ENCODE peak calls at places on chromosomes 16 and 17, in four cellular contexts. M is GM12878, I is HepG2, Y is K562. X is an unnamed sample.

GRCh38 chr17:21530311-21530710 is 154.2 kb downstream of the KCNJ12 start:
- DNase-seq in M (no peak), I (no peak), Y (no peak), X (no peak)

GRCh38 chr16:14070877-14071575 is at the start of gene MRTFB:
- DNase-seq in M (peak), I (peak), Y (peak), X (peak)

GRCh38 chr17:32123782-32124181 is 18.5 kb upstream of the RHOT1 start:
- DNase-seq in M (no peak), I (no peak), Y (no peak), X (no peak)

GRCh38 chr17:45423936-45424335 is 8.7 kb downstream of the ARHGAP27 start:
- DNase-seq in M (no peak), I (no peak), Y (no peak), X (no peak)

GRCh38 chr17:5780476-5780875 is 196.2 kb upstream of the NLRP1 start:
- DNase-seq in M (no peak), I (no peak), Y (peak), X (no peak)

GRCh38 chr17:49443862-49444261 is 29.2 kb upstream of the PHB1 start:
- DNase-seq in M (no peak), I (peak), Y (no peak), X (no peak)

GRCh38 chr17:65975878-65976277 is 216.1 kb downstream of the CEP112 start:
- DNase-seq in M (no peak), I (no peak), Y (no peak), X (no peak)

GRCh38 chr16:57061084-57061905 is 31.1 kb upstream of the CPNE2 start:
- DNase-seq in M (no peak), I (peak), Y (no peak), X (peak)

GRCh38 chr17:46733837-46734516 is 84.5 kb downstream of the WNT3 start:
- DNase-seq in M (no peak), I (no peak), Y (no peak), X (no peak)

GRCh38 chr17:57406131-57406980 is 150.0 kb downstream of the MSI2 start:
- DNase-seq in M (no peak), I (peak), Y (peak), X (no peak)

GRCh38 chr17:31490991-31491793 is 99.7 kb downstream of the RAB11FIP4 start:
- DNase-seq in M (peak), I (no peak), Y (no peak), X (no peak)

GRCh38 chr16:68298312-68298711 is 12.4 kb downstream of the SLC7A6OS start:
- DNase-seq in M (no peak), I (no peak), Y (no peak), X (no peak)

GRCh38 chr17:45925311-45925710 is 31.0 kb downstream of the MAPT start:
- DNase-seq in M (no peak), I (no peak), Y (no peak), X (no peak)

GRCh38 chr16:35207059-35207999 is 1747.9 kb downstream of the TP53TG3F start:
- DNase-seq in M (no peak), I (no peak), Y (peak), X (peak)

GRCh38 chr17:29469251-29469650 is 79.1 kb downstream of the TAOK1 start:
- DNase-seq in M (no peak), I (no peak), Y (no peak), X (no peak)
- TF ChIP-seq MXI1 in M (no peak), I (no peak), Y (no peak), X (no peak)

GRCh38 chr17:2689411-2690164 is 22.0 kb downstream of the CLUH start:
- DNase-seq in M (no peak), I (no peak), Y (no peak), X (peak)

GRCh38 chr17:2691965-2692780 is 19.4 kb downstream of the CLUH start:
- DNase-seq in M (no peak), I (no peak), Y (no peak), X (peak)

GRCh38 chr17:2688351-2689342 is 22.9 kb downstream of the CLUH start:
- DNase-seq in M (no peak), I (peak), Y (no peak), X (peak)

GRCh38 chr17:2691069-2691871 is 20.3 kb downstream of the CLUH start:
- DNase-seq in M (no peak), I (no peak), Y (no peak), X (no peak)

DNA sequence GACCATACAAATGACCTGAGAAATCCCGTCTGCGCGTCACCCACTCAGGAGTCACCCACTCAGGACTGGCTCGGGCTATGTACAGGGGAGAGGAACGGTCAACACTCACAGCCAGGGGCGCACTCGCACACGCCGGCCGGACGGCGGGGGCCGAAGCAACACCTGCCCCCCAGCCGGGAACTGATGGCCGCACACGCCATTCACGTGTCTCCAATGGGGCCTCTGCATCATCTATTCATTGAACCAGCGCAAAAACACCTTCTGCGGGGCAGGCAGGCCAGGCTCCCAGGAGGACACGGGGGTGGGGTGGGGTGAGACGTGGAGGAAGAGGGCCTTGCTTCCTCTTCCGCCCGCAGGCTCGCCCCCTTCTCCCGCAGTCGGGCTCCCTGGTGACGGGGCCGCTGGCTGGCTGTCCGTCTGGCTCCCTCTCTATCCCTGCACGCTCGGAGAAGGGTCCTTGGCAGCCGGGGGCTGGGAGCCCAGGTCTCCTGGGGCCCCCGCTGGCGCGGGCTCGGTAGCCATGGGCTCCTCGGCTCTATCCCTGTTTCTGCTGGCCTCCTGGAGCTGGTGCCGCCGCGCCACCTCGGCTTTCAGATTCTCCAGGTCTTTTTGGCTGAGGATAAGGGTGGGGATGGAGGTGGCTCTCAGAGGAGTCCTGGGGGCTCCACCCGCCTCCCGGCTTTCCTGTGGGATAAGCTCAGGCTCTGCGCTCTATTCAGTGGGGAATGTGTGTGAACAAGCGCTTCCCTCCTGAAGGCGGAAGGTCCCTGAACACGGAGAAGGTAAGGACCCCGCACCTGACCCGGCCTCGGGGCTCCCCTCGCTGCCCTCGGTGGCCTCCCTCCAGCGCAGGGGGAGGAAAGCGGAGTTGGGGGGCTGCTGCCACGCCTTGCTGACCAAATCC is 21.1 kb downstream of the CLUH start:
- DNase-seq in M (no peak), I (no peak), Y (no peak), X (peak)
- TF ChIP-seq CHD2 in M (no peak), I (no peak), Y (no peak), X (no peak)

GRCh38 chr17:7897773-7898172 is 9.2 kb downstream of the CHD3 start:
- DNase-seq in M (no peak), I (peak), Y (peak), X (peak)
- H3K4me3 ChIP-seq in M (no peak), I (no peak), Y (no peak), X (no peak)

DNA sequence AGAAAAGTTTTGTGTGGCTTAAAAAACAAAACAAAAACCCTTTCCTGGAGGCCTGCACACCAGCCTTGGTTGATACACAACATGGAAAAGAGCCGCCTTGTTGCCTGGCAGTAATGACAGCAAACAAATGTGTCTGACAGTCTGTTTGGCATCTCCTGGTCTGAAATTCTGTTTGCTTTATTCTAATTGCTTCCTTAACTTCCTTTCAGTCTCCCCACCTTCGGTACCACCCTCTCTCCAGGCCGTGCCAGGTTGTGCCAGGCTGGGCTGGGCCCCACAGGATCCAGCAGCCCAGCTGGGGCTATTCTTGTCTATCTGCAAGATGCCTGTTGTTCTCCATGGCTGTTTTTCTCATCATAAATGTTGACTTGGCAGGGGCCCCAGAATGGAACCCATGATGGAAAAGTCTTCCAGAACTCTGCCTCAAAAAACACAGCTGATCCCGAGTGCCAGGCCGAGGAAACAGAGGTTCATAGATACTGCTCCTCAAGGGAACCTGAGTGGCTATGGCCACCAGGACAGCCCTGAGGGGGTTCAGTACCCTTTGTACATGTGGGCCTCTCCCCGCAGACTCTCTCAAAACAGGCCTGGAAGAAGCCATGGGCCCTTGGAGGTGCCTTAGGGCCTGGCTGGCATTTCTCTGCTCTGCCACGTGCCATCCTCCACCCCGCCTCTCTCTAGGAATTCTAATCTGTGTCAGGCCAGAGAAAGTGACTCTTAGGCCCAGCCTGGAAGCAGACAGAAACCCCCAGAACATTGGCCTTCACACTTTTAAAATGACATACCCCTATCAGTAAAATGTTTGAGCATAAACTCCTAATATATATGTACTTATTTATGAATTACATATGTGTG is 50.5 kb downstream of the YPEL2 start:
- DNase-seq in M (no peak), I (no peak), Y (no peak), X (no peak)
- TF ChIP-seq MXI1 in M (no peak), I (no peak), Y (no peak), X (no peak)

DNA sequence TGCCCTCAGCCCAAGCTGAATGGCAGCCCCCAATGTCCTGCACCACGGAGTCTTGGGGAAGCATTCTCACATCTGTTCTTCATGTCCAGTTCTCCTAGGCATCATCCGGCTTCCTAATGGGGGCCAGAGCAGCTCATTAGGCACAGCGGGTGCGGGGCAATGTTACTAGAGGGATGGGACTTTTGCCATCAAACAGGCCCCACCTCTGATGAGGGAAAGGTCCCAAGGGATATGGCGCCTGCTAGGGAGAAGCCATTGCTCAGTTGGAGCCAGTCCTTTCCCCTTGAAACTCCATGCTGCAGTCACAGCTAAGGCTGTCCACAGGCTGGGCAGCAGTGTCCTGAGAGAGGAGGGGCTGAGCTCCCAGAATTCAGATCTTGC is 1.7 kb upstream of the DPH1 start:
- DNase-seq in M (no peak), I (no peak), Y (no peak), X (no peak)
- TF ChIP-seq CHD2 in M (no peak), I (no peak), Y (no peak), X (no peak)

X was measured in SK-N-SH.